ENCODE peak calls at places on chromosomes 4 and X, in five cellular contexts. I is IMR-90; Z is CD8-positive, alpha-beta T cell; O is CD4-positive, alpha-beta T cell; U is epithelial cell of esophagus. A is an unnamed sample.

GRCh38 chrX:49108641-49109040 is 14.9 kb downstream of the GPKOW start:
- DNase-seq in O (no peak), U (no peak), I (no peak), Z (no peak), A (no peak)

GRCh38 chr4:140134780-140135179 is 19.2 kb downstream of the MAML3 start:
- DNase-seq in O (no peak), U (no peak), I (no peak), Z (no peak), A (no peak)

GRCh38 chr4:105014242-105015031 is 132.2 kb upstream of the TET2 start:
- DNase-seq in I (no peak), Z (no peak), U (no peak), O (no peak), A (no peak)

GRCh38 chrX:22748093-22748999 is 251.4 kb upstream of the DDX53 start:
- DNase-seq in I (peak), U (peak), Z (peak), O (peak), A (no peak)

GRCh38 chrX:78314561-78314960 is 12.8 kb downstream of the CYSLTR1 start:
- DNase-seq in U (peak), I (no peak), Z (no peak), O (no peak), A (no peak)

GRCh38 chr4:71941001-71941400 is 90.8 kb upstream of the NPFFR2 start:
- DNase-seq in U (peak), I (peak), O (no peak), Z (no peak), A (no peak)

GRCh38 chr4:75849459-75849858 is 52.8 kb downstream of the PPEF2 start:
- DNase-seq in U (peak), I (no peak), Z (no peak), O (no peak), A (no peak)

GRCh38 chrX:17052210-17052609 is 105.8 kb downstream of the REPS2 start:
- DNase-seq in U (peak), O (no peak), I (no peak), Z (no peak), A (no peak)

GRCh38 chr4:17941731-17942130 is 79.8 kb downstream of the LCORL start:
- DNase-seq in I (peak), U (peak), O (no peak), Z (no peak), A (no peak)

GRCh38 chr4:148312996-148313490 is 129.2 kb downstream of the NR3C2 start:
- DNase-seq in U (no peak), I (no peak), Z (no peak), O (no peak), A (no peak)

GRCh38 chr4:85873566-85873965 is 398.6 kb downstream of the ARHGAP24 start:
- DNase-seq in U (no peak), I (no peak), Z (no peak), O (no peak), A (no peak)

GRCh38 chr4:75009138-75009537 is 76.2 kb downstream of the PARM1 start:
- DNase-seq in U (no peak), O (no peak), I (no peak), Z (no peak), A (no peak)

GRCh38 chr4:108029321-108029720 is 39.6 kb downstream of the HADH start:
- DNase-seq in I (no peak), O (peak), Z (peak), U (no peak), A (no peak)

GRCh38 chr4:89836897-89837384 is at the start of gene SNCA:
- DNase-seq in U (peak), I (peak), O (peak), Z (peak), A (peak)

DNA sequence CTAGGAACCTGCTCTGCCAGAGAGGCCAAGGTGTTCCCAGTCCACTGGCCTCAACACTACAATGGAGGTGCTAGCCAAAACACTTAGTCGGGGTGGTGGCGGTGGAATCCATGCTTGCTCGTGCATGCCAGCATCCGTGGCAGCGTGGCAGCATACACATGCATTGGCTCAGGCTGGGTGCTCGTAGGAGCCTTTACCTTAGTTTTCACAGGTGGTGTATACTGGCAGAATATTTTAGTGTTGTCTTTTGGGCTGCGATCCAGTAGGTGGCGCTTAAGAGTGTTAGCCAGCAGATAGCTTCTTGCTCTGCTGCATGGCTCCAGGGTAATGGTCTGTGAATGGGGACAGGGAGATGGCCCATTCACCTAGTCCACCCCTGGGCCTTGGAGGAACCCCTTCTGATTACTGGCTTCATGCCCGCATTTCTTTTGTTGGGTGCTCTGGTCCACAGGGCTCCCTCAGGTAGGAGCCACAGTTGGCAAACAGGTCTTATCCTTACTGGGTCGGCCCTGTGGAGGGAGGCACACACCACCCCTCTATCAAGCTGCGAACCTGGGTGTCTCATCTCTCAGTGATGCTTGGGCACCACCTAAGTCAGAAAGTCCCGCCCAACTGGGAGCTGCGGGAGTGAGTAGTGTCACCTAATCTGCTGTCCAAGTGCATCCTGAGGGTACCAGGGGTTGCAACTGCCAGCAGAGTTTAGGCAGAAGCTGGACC is 40.0 kb downstream of the RIPPLY1 start:
- DNase-seq in I (peak), U (peak), O (no peak), Z (no peak), A (no peak)
- TF ChIP-seq CTCF in I (peak), U (peak), O (no peak), Z (no peak), A (peak)

DNA sequence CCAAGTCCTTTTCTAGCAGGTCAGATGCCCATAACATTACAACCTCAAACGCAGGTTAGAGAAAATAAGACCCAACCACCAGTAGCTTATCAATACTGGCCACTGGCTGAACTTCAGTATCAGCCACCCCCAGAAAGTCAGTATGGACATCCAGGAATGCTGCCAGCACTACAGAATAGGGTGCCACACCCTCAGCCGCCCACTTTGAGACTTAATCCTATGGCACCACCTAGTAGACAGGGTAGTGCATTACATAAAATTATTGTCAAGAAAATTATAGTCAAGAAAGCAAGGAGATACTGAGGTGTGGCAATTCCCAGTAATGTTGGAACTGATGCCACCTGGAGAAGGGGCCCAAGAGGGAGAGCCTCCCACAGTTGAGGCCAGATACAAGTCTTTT is 19.9 kb upstream of the TRIM61 start:
- DNase-seq in I (no peak), O (no peak), Z (no peak), U (peak), A (no peak)
- TF ChIP-seq CTCF in I (peak), O (no peak), Z (no peak), U (peak), A (peak)

GRCh38 chrX:112051546-112051945 is 31.0 kb downstream of the TRPC5 start:
- DNase-seq in Z (no peak), I (no peak), U (no peak), O (no peak), A (no peak)

GRCh38 chrX:112043997-112044396 is 38.6 kb downstream of the TRPC5 start:
- DNase-seq in O (no peak), U (peak), Z (no peak), I (peak), A (no peak)

GRCh38 chrX:112053169-112053568 is 29.4 kb downstream of the TRPC5 start:
- DNase-seq in I (no peak), Z (no peak), U (no peak), O (no peak), A (no peak)

DNA sequence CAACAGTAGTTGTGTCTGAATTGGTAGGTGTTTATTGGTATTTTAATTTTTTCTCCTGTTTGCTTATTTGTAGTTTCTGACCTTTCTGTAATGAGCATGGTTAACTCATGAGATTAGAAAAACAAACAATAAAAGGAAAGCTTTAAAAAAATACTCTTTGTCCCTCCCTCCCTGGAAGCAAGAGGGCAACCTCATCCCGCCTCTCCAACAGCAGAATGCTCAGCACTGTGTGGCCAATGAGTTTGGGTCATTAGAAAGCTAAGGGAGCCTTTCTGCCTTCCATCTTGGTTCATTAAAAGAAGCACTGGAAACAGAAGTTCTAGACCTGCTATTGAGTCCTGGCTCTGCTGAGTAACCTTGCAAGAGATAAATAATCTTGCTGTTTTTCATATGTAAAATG is 33.9 kb downstream of the TRPC5 start:
- DNase-seq in U (no peak), I (no peak), Z (no peak), O (no peak), A (no peak)
- TF ChIP-seq CTCF in U (no peak), I (no peak), Z (no peak), O (no peak), A (no peak)

GRCh38 chrX:151488677-151489076 is 74.8 kb upstream of the PASD1 start:
- DNase-seq in U (peak), Z (peak), I (no peak), O (no peak), A (no peak)
- TF ChIP-seq CTCF in U (peak), Z (no peak), I (no peak), O (no peak), A (peak)

GRCh38 chrX:71650333-71650969 is 16.9 kb upstream of the LOC101059915 start:
- DNase-seq in O (no peak), I (no peak), U (no peak), Z (peak), A (no peak)
- TF ChIP-seq CTCF in O (no peak), I (no peak), U (peak), Z (peak), A (no peak)

DNA sequence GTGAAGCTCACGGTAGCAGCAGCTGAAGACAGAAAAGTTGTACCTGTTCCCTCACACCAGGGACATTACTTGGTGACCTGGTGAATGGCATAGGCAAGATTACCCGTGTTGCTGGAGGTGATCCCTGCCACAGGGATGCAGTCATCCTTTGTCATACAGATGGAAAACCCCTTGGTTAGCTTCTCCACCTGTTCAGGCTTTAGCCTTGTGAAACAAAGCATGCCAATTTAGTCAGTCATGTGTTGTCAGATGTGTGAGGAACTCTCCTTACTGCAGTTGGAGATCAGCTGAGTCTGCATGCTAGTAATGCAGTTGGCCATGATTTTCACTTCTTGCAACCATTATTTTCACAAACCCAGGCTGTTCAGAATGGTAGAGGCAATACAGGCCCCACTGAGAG is 41.0 kb downstream of the AMELX start:
- DNase-seq in I (peak), U (peak), O (no peak), Z (no peak), A (no peak)
- TF ChIP-seq CTCF in I (no peak), U (no peak), O (no peak), Z (no peak), A (no peak)

DNA sequence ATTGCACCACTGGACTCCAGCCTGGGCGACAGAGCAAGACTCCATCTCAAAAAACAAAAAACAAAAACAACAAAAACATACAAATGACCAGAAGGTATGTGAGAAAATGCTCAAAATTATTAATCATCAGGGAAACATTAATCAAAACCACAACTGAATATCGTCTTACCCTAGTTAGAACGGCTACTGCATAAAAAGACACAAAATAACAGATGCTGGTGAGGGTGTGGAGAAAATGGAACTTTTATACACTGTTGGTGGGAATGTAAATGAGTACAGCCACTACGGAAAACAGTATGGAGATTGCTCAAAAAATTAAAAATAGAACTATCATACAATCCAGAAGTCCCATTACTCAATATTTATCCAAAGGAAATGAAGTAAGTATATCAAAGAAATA is 27.4 kb downstream of the IQCM start:
- DNase-seq in U (no peak), Z (no peak), I (no peak), O (no peak), A (no peak)
- TF ChIP-seq CTCF in U (no peak), Z (no peak), I (no peak), O (no peak), A (no peak)

GRCh38 chr4:37666625-37667071 is 19.5 kb downstream of the RELL1 start:
- DNase-seq in U (peak), Z (no peak), O (peak), I (peak), A (no peak)
- TF ChIP-seq CTCF in U (peak), Z (no peak), O (no peak), I (peak), A (no peak)

A was measured in D721Med.